ENCODE peak calls at places on chromosome X, in six cellular contexts. One of them, this sample, is unnamed.

GRCh38 chrX:13770013-13770412 is 35.5 kb downstream of the OFD1 start:
- DNase-seq in IMR-90: no peak
- DNase-seq in RPMI8226: no peak
- DNase-seq in testis: no peak
- DNase-seq in G401: no peak
- DNase-seq in hypothalamus: no peak
- DNase-seq in this sample: no peak

GRCh38 chrX:71128166-71128833 is 9.9 kb downstream of the MED12 start:
- DNase-seq in IMR-90: peak
- DNase-seq in G401: no peak
- DNase-seq in RPMI8226: no peak
- DNase-seq in hypothalamus: no peak
- DNase-seq in testis: peak
- DNase-seq in this sample: no peak

GRCh38 chrX:49844622-49845021 is 15.5 kb downstream of the PAGE4 start:
- DNase-seq in testis: no peak
- DNase-seq in hypothalamus: peak
- DNase-seq in G401: peak
- DNase-seq in RPMI8226: no peak
- DNase-seq in IMR-90: no peak
- DNase-seq in this sample: peak

GRCh38 chrX:43971966-43972961 is 926 bp downstream of the NDP start:
- DNase-seq in IMR-90: peak
- DNase-seq in G401: peak
- DNase-seq in hypothalamus: no peak
- DNase-seq in testis: no peak
- DNase-seq in RPMI8226: no peak
- DNase-seq in this sample: peak

GRCh38 chrX:53678667-53679066 is 7.9 kb downstream of the HUWE1 start:
- DNase-seq in testis: no peak
- DNase-seq in RPMI8226: peak
- DNase-seq in hypothalamus: no peak
- DNase-seq in G401: no peak
- DNase-seq in IMR-90: no peak
- DNase-seq in this sample: no peak

GRCh38 chrX:41386222-41386990 is 52.4 kb downstream of the DDX3X start:
- DNase-seq in G401: no peak
- DNase-seq in testis: no peak
- DNase-seq in hypothalamus: no peak
- DNase-seq in IMR-90: peak
- DNase-seq in RPMI8226: no peak
- DNase-seq in this sample: peak

GRCh38 chrX:109535578-109535977 is 1.1 kb upstream of the NXT2 start:
- DNase-seq in IMR-90: no peak
- DNase-seq in testis: peak
- DNase-seq in hypothalamus: no peak
- DNase-seq in G401: no peak
- DNase-seq in RPMI8226: no peak
- DNase-seq in this sample: no peak

GRCh38 chrX:22686138-22686541 is 313.6 kb upstream of the DDX53 start:
- DNase-seq in RPMI8226: peak
- DNase-seq in IMR-90: peak
- DNase-seq in hypothalamus: no peak
- DNase-seq in testis: peak
- DNase-seq in G401: peak
- DNase-seq in this sample: no peak

GRCh38 chrX:47380268-47380667 is 9.9 kb downstream of the ZNF157 start:
- DNase-seq in G401: no peak
- DNase-seq in hypothalamus: no peak
- DNase-seq in IMR-90: no peak
- DNase-seq in RPMI8226: peak
- DNase-seq in testis: peak
- DNase-seq in this sample: no peak

GRCh38 chrX:47992093-47992375 is 11.8 kb downstream of the ZNF182 start:
- DNase-seq in testis: peak
- DNase-seq in G401: peak
- DNase-seq in hypothalamus: no peak
- DNase-seq in RPMI8226: no peak
- DNase-seq in IMR-90: no peak
- DNase-seq in this sample: no peak

GRCh38 chrX:123626962-123627361 is 105.9 kb downstream of the THOC2 start:
- DNase-seq in hypothalamus: no peak
- DNase-seq in IMR-90: peak
- DNase-seq in RPMI8226: no peak
- DNase-seq in testis: no peak
- DNase-seq in G401: no peak
- DNase-seq in this sample: no peak

GRCh38 chrX:77617206-77617605 is 168.8 kb downstream of the ATRX start:
- DNase-seq in RPMI8226: no peak
- DNase-seq in IMR-90: no peak
- DNase-seq in G401: no peak
- DNase-seq in testis: no peak
- DNase-seq in hypothalamus: no peak
- DNase-seq in this sample: no peak

GRCh38 chrX:13033193-13033592 is 11.2 kb downstream of the FAM9C start:
- DNase-seq in IMR-90: peak
- DNase-seq in hypothalamus: no peak
- DNase-seq in testis: no peak
- DNase-seq in RPMI8226: no peak
- DNase-seq in G401: no peak
- DNase-seq in this sample: no peak

GRCh38 chrX:128906753-128907152 is 616.5 kb downstream of the SMARCA1 start:
- DNase-seq in IMR-90: no peak
- DNase-seq in testis: no peak
- DNase-seq in RPMI8226: no peak
- DNase-seq in G401: no peak
- DNase-seq in hypothalamus: no peak
- DNase-seq in this sample: no peak

GRCh38 chrX:12447448-12448154 is 309.3 kb downstream of the FRMPD4 start:
- DNase-seq in hypothalamus: no peak
- DNase-seq in IMR-90: peak
- DNase-seq in testis: peak
- DNase-seq in G401: no peak
- DNase-seq in RPMI8226: no peak
- DNase-seq in this sample: no peak

GRCh38 chrX:118530537-118530936 is 34.9 kb downstream of the DOCK11 start:
- DNase-seq in RPMI8226: no peak
- DNase-seq in IMR-90: peak
- DNase-seq in G401: no peak
- DNase-seq in hypothalamus: no peak
- DNase-seq in testis: no peak
- DNase-seq in this sample: no peak

GRCh38 chrX:124344246-124344645 is 2.1 kb upstream of the SH2D1A start:
- DNase-seq in RPMI8226: no peak
- DNase-seq in IMR-90: no peak
- DNase-seq in testis: no peak
- DNase-seq in G401: no peak
- DNase-seq in hypothalamus: no peak
- DNase-seq in this sample: no peak

GRCh38 chrX:72297953-72298730 is 7.6 kb downstream of the CITED1 start:
- DNase-seq in testis: no peak
- DNase-seq in RPMI8226: peak
- DNase-seq in G401: no peak
- DNase-seq in hypothalamus: no peak
- DNase-seq in IMR-90: no peak
- DNase-seq in this sample: no peak

GRCh38 chrX:72003811-72004750 is 93.4 kb downstream of the NHSL2 start:
- DNase-seq in hypothalamus: no peak
- DNase-seq in testis: no peak
- DNase-seq in RPMI8226: peak
- DNase-seq in IMR-90: no peak
- DNase-seq in G401: peak
- DNase-seq in this sample: no peak

GRCh38 chrX:22542641-22543040 is 269.9 kb downstream of the CBLL2 start:
- DNase-seq in testis: no peak
- DNase-seq in RPMI8226: no peak
- DNase-seq in IMR-90: peak
- DNase-seq in G401: no peak
- DNase-seq in hypothalamus: no peak
- DNase-seq in this sample: no peak

GRCh38 chrX:43655151-43655676 is 885 bp upstream of the MAOA start:
- DNase-seq in hypothalamus: no peak
- DNase-seq in G401: peak
- DNase-seq in testis: peak
- DNase-seq in RPMI8226: no peak
- DNase-seq in IMR-90: peak
- DNase-seq in this sample: peak

GRCh38 chrX:42664706-42665105 is 113.3 kb downstream of the PPP1R2C start:
- DNase-seq in testis: no peak
- DNase-seq in IMR-90: no peak
- DNase-seq in G401: no peak
- DNase-seq in hypothalamus: no peak
- DNase-seq in RPMI8226: no peak
- DNase-seq in this sample: no peak

GRCh38 chrX:9352683-9353430 is 112.0 kb upstream of the TBL1X start:
- DNase-seq in hypothalamus: no peak
- DNase-seq in testis: peak
- DNase-seq in RPMI8226: peak
- DNase-seq in G401: no peak
- DNase-seq in IMR-90: peak
- DNase-seq in this sample: no peak

GRCh38 chrX:65196758-65197371 is 220.6 kb upstream of the ZC4H2 start:
- DNase-seq in hypothalamus: no peak
- DNase-seq in G401: peak
- DNase-seq in testis: peak
- DNase-seq in RPMI8226: peak
- DNase-seq in IMR-90: no peak
- DNase-seq in this sample: no peak

GRCh38 chrX:114841051-114841450 is 176.4 kb downstream of the IL13RA2 start:
- DNase-seq in hypothalamus: no peak
- DNase-seq in RPMI8226: no peak
- DNase-seq in G401: no peak
- DNase-seq in testis: no peak
- DNase-seq in IMR-90: peak
- DNase-seq in this sample: no peak